ENCODE peak calls at places on chromosomes 5 and 9, in six cellular contexts. Z, C, G, D, Q and U are unnamed samples.

GRCh38 chr9:119802621-119803020 is 433.4 kb upstream of the BRINP1 start:
- DNase-seq in Z (no peak), C (peak; percentile 48), G (no peak), Q (no peak), D (peak; percentile 11), U (peak; percentile 29)

GRCh38 chr9:96668868-96669534 is 13.9 kb upstream of the PRXL2C start:
- DNase-seq in Z (no peak), G (no peak), D (no peak), C (no peak), Q (no peak), U (no peak)

GRCh38 chr5:76280494-76280893 is 122.6 kb upstream of the IQGAP2 start:
- DNase-seq in Z (no peak), D (no peak), G (no peak), C (no peak), Q (no peak), U (no peak)

GRCh38 chr5:88884435-88884877 is 1.5 kb upstream of the MEF2C start:
- DNase-seq in Q (no peak), C (no peak), D (no peak), G (no peak), Z (no peak), U (no peak)

GRCh38 chr5:55232194-55232984 is 1.0 kb downstream of the CCNO start:
- DNase-seq in Z (peak; percentile 63), C (peak; percentile 84), D (peak; percentile 49), G (no peak), Q (peak; percentile 77), U (peak; percentile 50)

GRCh38 chr5:73497537-73498056 is 645 bp upstream of the BTF3 start:
- DNase-seq in D (no peak), Z (no peak), Q (no peak), G (no peak), C (no peak), U (no peak)

GRCh38 chr9:18601026-18601425 is 127.1 kb downstream of the ADAMTSL1 start:
- DNase-seq in Z (no peak), G (no peak), D (no peak), C (no peak), Q (no peak), U (no peak)

GRCh38 chr5:125750538-125751186 is 672.5 kb upstream of the GRAMD2B start:
- DNase-seq in D (no peak), Q (peak; percentile 37), G (no peak), C (no peak), Z (no peak), U (no peak)

GRCh38 chr5:135249658-135250057 is 149.4 kb downstream of the MACROH2A1 start:
- DNase-seq in D (no peak), Q (no peak), Z (no peak), G (no peak), C (peak; percentile 26), U (no peak)

GRCh38 chr5:135555530-135555929 is 19.8 kb upstream of the NEUROG1 start:
- DNase-seq in D (no peak), Z (no peak), C (no peak), Q (no peak), G (no peak), U (no peak)

GRCh38 chr5:58921106-58921505 is 338.2 kb downstream of the RAB3C start:
- DNase-seq in C (no peak), Q (no peak), D (no peak), G (no peak), Z (no peak), U (no peak)

GRCh38 chr9:36999728-37000333 is 34.2 kb downstream of the PAX5 start:
- DNase-seq in Z (no peak), C (no peak), Q (no peak), G (no peak), D (no peak), U (no peak)
- TF ChIP-seq CTCF in Z (no peak), C (peak; percentile 57), Q (no peak), G (no peak), D (no peak), U (no peak)

DNA sequence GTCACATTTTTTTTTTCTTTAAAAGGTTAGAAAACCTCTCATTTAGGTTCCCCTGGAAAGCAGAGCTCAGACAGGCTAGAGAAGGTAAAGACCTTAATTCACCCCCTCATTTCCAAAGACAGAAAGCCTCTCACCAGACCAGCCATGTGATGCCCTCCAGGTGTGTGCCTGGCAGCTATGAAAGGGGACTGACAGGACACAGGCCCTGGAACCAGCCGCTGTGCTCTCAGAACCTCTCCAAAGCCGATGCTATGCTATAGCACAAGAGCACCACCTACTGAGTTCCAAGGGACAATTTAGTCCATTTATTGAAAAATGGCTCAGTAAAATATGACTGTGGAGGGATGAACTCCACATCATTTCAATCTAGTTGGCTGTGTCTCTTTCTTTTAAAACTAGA is 48.8 kb downstream of the FANCC start:
- DNase-seq in G (no peak), D (no peak), Z (no peak), C (peak; percentile 53), Q (peak; percentile 26), U (peak; percentile 41)
- TF ChIP-seq CTCF in G (peak; percentile 30), D (no peak), Z (peak; percentile 41), C (peak; percentile 48), Q (no peak), U (no peak)

GRCh38 chr5:112921031-112921832 is 795 bp downstream of the REEP5 start:
- DNase-seq in Z (peak; percentile 80), C (peak; percentile 82), G (no peak), Q (peak; percentile 66), D (peak; percentile 75), U (peak; percentile 76)
- TF ChIP-seq CTCF in Z (no peak), C (no peak), G (no peak), Q (no peak), D (no peak), U (no peak)

GRCh38 chr9:136222896-136223266 is 18.0 kb upstream of the LHX3 start:
- DNase-seq in Z (no peak), C (no peak), G (no peak), Q (no peak), D (no peak), U (no peak)
- TF ChIP-seq CTCF in Z (no peak), C (no peak), G (no peak), Q (no peak), D (no peak), U (no peak)

GRCh38 chr5:107104774-107105050 is 566.0 kb downstream of the EFNA5 start:
- DNase-seq in Q (no peak), Z (no peak), C (peak; percentile 73), D (no peak), G (no peak), U (no peak)
- TF ChIP-seq CTCF in Q (no peak), Z (no peak), C (peak; percentile 71), D (no peak), G (no peak), U (no peak)

GRCh38 chr9:112111461-112111860 is 63.6 kb downstream of the SUSD1 start:
- DNase-seq in G (no peak), Z (no peak), C (no peak), D (no peak), Q (no peak), U (no peak)

GRCh38 chr9:112115109-112115508 is 60.0 kb downstream of the SUSD1 start:
- DNase-seq in Q (no peak), C (no peak), Z (no peak), G (no peak), D (no peak), U (no peak)

GRCh38 chr9:112110773-112111106 is 64.4 kb downstream of the SUSD1 start:
- DNase-seq in Z (no peak), D (no peak), G (no peak), Q (no peak), C (no peak), U (no peak)

GRCh38 chr9:112112519-112112918 is 62.6 kb downstream of the SUSD1 start:
- DNase-seq in Z (no peak), C (no peak), G (peak; percentile 56), Q (peak; percentile 94), D (no peak), U (no peak)

DNA sequence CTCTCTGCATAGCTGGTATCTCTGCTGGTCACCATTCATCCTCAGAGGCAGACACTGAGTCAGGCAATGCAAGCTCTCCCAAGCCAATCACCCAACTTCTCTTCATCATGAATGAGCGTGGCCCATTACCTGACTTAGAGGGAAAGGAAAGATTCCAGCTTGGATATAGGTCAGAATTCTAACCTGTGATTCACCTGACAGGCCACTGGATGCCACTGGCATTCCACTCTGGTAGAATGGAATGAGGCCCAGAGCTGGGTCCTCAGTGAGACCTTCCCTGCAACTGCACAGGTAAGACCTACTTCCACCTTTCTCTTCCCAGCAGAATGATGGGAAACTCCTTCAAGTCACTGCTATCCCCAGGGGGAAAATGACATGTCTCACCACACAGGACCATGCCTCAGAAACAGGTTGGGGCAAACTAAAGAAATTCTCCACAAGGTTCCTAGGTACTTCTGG is 62.1 kb downstream of the SUSD1 start:
- DNase-seq in Q (peak; percentile 85), G (peak; percentile 5), C (peak; percentile 83), D (peak; percentile 49), Z (peak; percentile 53), U (no peak)
- TF ChIP-seq CTCF in Q (peak; percentile 83), G (peak; percentile 36), C (peak; percentile 83), D (peak; percentile 64), Z (peak; percentile 75), U (no peak)

DNA sequence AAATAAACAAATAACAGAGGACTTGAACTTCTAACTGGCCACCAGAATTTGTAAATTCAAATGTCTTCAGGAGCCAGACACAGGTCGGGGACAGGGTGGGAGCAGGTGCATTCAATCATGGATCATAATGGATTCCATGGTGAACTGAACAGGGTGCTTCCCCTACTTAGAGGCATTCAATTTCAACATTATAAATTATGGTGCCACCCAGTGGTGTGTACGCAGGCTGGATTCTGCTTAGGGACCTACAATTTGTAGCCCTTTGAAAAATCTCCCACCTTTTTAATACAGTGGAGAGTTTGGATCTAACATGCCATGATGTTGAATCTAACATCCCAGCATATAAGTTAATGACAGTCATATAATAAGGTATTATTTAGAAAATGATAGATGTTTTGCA is 22.3 kb downstream of the KLF9 start:
- DNase-seq in C (no peak), Z (no peak), Q (no peak), G (no peak), D (no peak), U (no peak)
- TF ChIP-seq CTCF in C (peak; percentile 27), Z (no peak), Q (peak; percentile 29), G (peak; percentile 14), D (no peak), U (no peak)

GRCh38 chr5:71834575-71834974 is 115.5 kb downstream of the CARTPT start:
- DNase-seq in G (no peak), Q (no peak), Z (no peak), D (no peak), C (no peak), U (no peak)

GRCh38 chr5:71838286-71838685 is 119.2 kb downstream of the CARTPT start:
- DNase-seq in Q (no peak), G (no peak), D (no peak), Z (no peak), C (no peak), U (no peak)

GRCh38 chr5:71832812-71833456 is 113.9 kb downstream of the CARTPT start:
- DNase-seq in G (no peak), Q (no peak), Z (no peak), D (no peak), C (no peak), U (no peak)

GRCh38 chr5:71836547-71837112 is 117.6 kb downstream of the CARTPT start:
- DNase-seq in D (no peak), Z (no peak), C (no peak), Q (no peak), G (no peak), U (no peak)

GRCh38 chr5:71836084-71836483 is 117.0 kb downstream of the CARTPT start:
- DNase-seq in C (no peak), Q (no peak), D (no peak), G (no peak), Z (no peak), U (no peak)
- TF ChIP-seq CTCF in C (peak; percentile 63), Q (peak; percentile 25), D (no peak), G (no peak), Z (no peak), U (peak; percentile 39)